ENCODE peak calls at places on chromosomes 4 and X, in four cellular contexts. K, D, G and A are unnamed samples.

GRCh38 chr4:2045518-2045951 is 13.6 kb upstream of the NAT8L start:
- DNase-seq in K (no peak), D (no peak), G (no peak), A (no peak)

GRCh38 chr4:119794681-119795080 is 166.1 kb upstream of the PDE5A start:
- DNase-seq in K (no peak), D (peak), G (no peak), A (no peak)

GRCh38 chrX:133258481-133258880 is 40.3 kb upstream of the TFDP3 start:
- DNase-seq in K (peak), D (no peak), G (no peak), A (no peak)

GRCh38 chr4:7634611-7635010 is 199.9 kb upstream of the PSAPL1 start:
- DNase-seq in K (no peak), D (no peak), G (no peak), A (no peak)

GRCh38 chr4:73438048-73438447 is 2.0 kb downstream of the AFP start:
- DNase-seq in K (no peak), D (no peak), G (no peak), A (no peak)

GRCh38 chrX:40107291-40108083 is 9.7 kb upstream of the BCOR start:
- DNase-seq in K (no peak), D (peak), G (no peak), A (no peak)

GRCh38 chrX:14832151-14832550 is 40.7 kb downstream of the FANCB start:
- DNase-seq in K (peak), D (no peak), G (peak), A (no peak)

GRCh38 chr4:1380368-1381151 is 25.7 kb downstream of the NKX1-1 start:
- DNase-seq in K (no peak), D (no peak), G (no peak), A (no peak)

GRCh38 chr4:22420291-22420690 is 95.6 kb downstream of the ADGRA3 start:
- DNase-seq in K (no peak), D (no peak), G (no peak), A (no peak)

GRCh38 chr4:80387390-80388283 is 52.1 kb downstream of the CFAP299 start:
- DNase-seq in K (no peak), D (no peak), G (no peak), A (no peak)

GRCh38 chr4:61772116-61772515 is 572.0 kb downstream of the ADGRL3 start:
- DNase-seq in K (no peak), D (no peak), G (no peak), A (no peak)

GRCh38 chrX:41265615-41266014 is 68.3 kb upstream of the DDX3X start:
- DNase-seq in K (peak), D (peak), G (peak), A (peak)

GRCh38 chr4:75672461-75673026 is 667 bp downstream of the G3BP2 start:
- DNase-seq in K (peak), D (peak), G (peak), A (peak)

GRCh38 chr4:674172-675035 is at the start of the genes ATP5ME and MYL5:
- DNase-seq in K (peak), D (peak), G (peak), A (peak)

GRCh38 chr4:151692821-151693504 is 67.8 kb downstream of the GATB start:
- DNase-seq in K (peak), D (no peak), G (no peak), A (no peak)

GRCh38 chrX:110852180-110852579 is 56.6 kb upstream of the CHRDL1 start:
- DNase-seq in K (peak), D (peak), G (peak), A (no peak)

GRCh38 chrX:78124304-78124703 is 15.1 kb downstream of the TAF9B start:
- DNase-seq in K (no peak), D (peak), G (peak), A (no peak)

GRCh38 chrX:103831342-103831802 is 685 bp downstream of the RAB9B start:
- DNase-seq in K (no peak), D (peak), G (peak), A (no peak)

GRCh38 chr4:150368667-150369066 is 213.3 kb upstream of the MAB21L2 start:
- DNase-seq in K (peak), D (no peak), G (no peak), A (no peak)

GRCh38 chrX:111039606-111040005 is 56.4 kb upstream of the PAK3 start:
- DNase-seq in K (no peak), D (no peak), G (no peak), A (no peak)

GRCh38 chrX:39837688-39838087 is 260.1 kb downstream of the BCOR start:
- DNase-seq in K (no peak), D (no peak), G (no peak), A (no peak)

GRCh38 chrX:72258174-72258573 is 18.9 kb downstream of the RPS4X start:
- DNase-seq in K (peak), D (peak), G (peak), A (no peak)

GRCh38 chrX:66731398-66731797 is 92.5 kb upstream of the EDA2R start:
- DNase-seq in K (peak), D (peak), G (peak), A (no peak)

GRCh38 chr4:111494471-111494870 is 650.8 kb upstream of the FAM241A start:
- DNase-seq in K (peak), D (no peak), G (peak), A (no peak)

GRCh38 chrX:96006281-96006680 is 678.4 kb upstream of the DIAPH2 start:
- DNase-seq in K (no peak), D (no peak), G (no peak), A (no peak)

GRCh38 chr4:90495211-90495610 is 368.0 kb downstream of the CCSER1 start:
- DNase-seq in K (no peak), D (no peak), G (no peak), A (no peak)

GRCh38 chr4:75723117-75723801 is 1.1 kb upstream of the USO1 start:
- DNase-seq in K (peak), D (no peak), G (peak), A (no peak)

GRCh38 chrX:107675823-107676555 is 47.7 kb downstream of the PRPS1 start:
- DNase-seq in K (peak), D (no peak), G (peak), A (no peak)

GRCh38 chr4:47483722-47484121 is 1.4 kb upstream of the ATP10D start:
- DNase-seq in K (no peak), D (no peak), G (peak), A (no peak)

GRCh38 chr4:176084769-176085168 is 19.1 kb downstream of the WDR17 start:
- DNase-seq in K (no peak), D (no peak), G (no peak), A (no peak)

GRCh38 chr4:155007660-155008176 is 200.7 kb upstream of the NPY2R start:
- DNase-seq in K (no peak), D (no peak), G (peak), A (no peak)

GRCh38 chr4:47490550-47490949 is 5.5 kb downstream of the ATP10D start:
- DNase-seq in K (no peak), D (peak), G (peak), A (no peak)

GRCh38 chr4:90127223-90127705 is at the start of gene CCSER1:
- DNase-seq in K (peak), D (peak), G (peak), A (peak)

GRCh38 chr4:113639311-113639710 is 122.2 kb downstream of the CAMK2D start:
- DNase-seq in K (no peak), D (no peak), G (no peak), A (no peak)

GRCh38 chr4:119212964-119213606 is 572 bp downstream of the USP53 start:
- DNase-seq in K (peak), D (peak), G (peak), A (peak)

GRCh38 chr4:127558088-127558487 is 74.7 kb upstream of the INTU start:
- DNase-seq in K (no peak), D (no peak), G (no peak), A (no peak)

GRCh38 chrX:37425370-37425769 is 76.2 kb downstream of the PRRG1 start:
- DNase-seq in K (peak), D (no peak), G (no peak), A (no peak)

GRCh38 chr4:11623726-11624037 is 195.0 kb upstream of the HS3ST1 start:
- DNase-seq in K (peak), D (peak), G (peak), A (no peak)
- TF ChIP-seq CTCF in K (peak), D (peak), G (peak), A (no peak)

GRCh38 chr4:19095491-19096046 is 1074.0 kb upstream of the LCORL start:
- DNase-seq in K (no peak), D (no peak), G (no peak), A (no peak)
- TF ChIP-seq CTCF in K (no peak), D (no peak), G (no peak), A (no peak)

GRCh38 chrX:137651647-137652046 is 85.7 kb downstream of the ZIC3 start:
- DNase-seq in K (no peak), D (no peak), G (no peak), A (no peak)
- TF ChIP-seq CTCF in K (no peak), D (no peak), G (no peak), A (no peak)

GRCh38 chr4:39834269-39834668 is 136.3 kb downstream of the UBE2K start:
- DNase-seq in K (no peak), D (no peak), G (no peak), A (no peak)

GRCh38 chr4:39841894-39842293 is 135.8 kb downstream of the PDS5A start:
- DNase-seq in K (no peak), D (no peak), G (no peak), A (no peak)

DNA sequence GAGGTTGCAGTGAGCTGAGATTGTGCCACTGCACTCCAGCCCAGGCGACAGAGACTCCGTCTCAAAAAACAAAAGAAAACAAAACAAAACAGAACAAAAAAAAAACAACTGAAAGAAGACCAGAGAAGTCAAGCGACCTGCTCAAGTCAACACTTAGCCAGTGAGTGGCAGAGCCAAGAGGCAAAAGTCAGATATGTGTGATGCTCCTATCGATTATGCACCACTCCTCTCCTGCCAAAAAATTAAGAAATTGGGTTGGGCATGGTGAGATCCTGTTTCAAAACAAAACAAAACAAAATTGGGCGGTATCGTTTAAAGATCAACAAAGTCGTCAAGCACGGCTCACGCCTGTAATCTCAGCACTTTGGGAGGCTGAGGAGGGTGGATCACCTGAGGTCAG is 137.7 kb downstream of the PDS5A start:
- DNase-seq in K (no peak), D (no peak), G (no peak), A (no peak)
- TF ChIP-seq CTCF in K (no peak), D (no peak), G (no peak), A (no peak)

GRCh38 chrX:50903387-50904027 is 7.0 kb upstream of the BMP15 start:
- DNase-seq in K (peak), D (peak), G (peak), A (no peak)
- TF ChIP-seq CTCF in K (peak), D (peak), G (peak), A (no peak)

DNA sequence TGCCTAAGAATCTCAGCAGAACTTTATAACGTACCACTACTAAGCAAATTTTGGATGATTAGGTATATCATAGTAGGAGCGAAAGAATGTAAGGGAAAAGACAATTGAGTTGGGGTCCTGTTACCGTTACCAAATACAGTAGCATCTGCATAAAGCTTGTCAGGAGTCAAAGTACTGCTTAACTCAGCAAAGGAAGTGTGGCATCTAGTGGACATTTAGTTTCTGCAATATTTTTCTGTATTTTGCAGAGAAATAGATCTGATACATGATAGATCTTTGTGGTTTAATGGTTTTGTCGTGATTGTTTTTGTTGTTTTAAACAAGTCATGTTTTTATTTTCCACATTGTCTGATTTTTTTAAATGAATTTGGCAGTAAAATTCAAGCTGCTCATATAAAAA is 81.0 kb upstream of the SMARCAD1 start:
- DNase-seq in K (no peak), D (peak), G (no peak), A (no peak)
- TF ChIP-seq CTCF in K (no peak), D (peak), G (peak), A (no peak)

DNA sequence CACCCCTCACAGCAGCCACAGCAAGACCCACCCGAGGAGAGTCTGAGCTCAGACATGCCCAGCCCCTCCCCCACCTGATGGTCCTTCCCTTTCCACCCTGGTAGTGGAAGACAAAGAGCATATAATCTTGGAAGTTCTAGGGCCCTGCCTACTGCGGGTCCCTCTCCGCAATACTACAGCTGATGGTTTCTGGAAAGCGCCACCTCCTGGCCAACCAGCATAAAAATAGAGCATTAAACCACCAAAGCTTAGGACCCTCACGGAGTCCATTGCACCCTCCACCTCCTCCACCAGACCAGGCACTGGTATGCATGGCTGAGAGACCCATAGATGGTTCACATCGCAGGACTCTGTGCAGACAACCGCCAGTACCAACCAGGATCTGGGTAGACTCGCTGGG is 78.2 kb downstream of the SH3BGRL start:
- DNase-seq in K (no peak), D (peak), G (no peak), A (no peak)
- TF ChIP-seq CTCF in K (peak), D (no peak), G (peak), A (no peak)

GRCh38 chrX:80246273-80246672 is 174.0 kb upstream of the TENT5D start:
- DNase-seq in K (no peak), D (peak), G (no peak), A (no peak)
- TF ChIP-seq CTCF in K (no peak), D (no peak), G (no peak), A (no peak)

GRCh38 chr4:38164346-38164745 is 204.1 kb downstream of the PTTG2 start:
- DNase-seq in K (no peak), D (no peak), G (no peak), A (no peak)

GRCh38 chr4:38163216-38164006 is 203.2 kb downstream of the PTTG2 start:
- DNase-seq in K (peak), D (peak), G (peak), A (no peak)

GRCh38 chr4:38166768-38167167 is 206.6 kb downstream of the PTTG2 start:
- DNase-seq in K (no peak), D (no peak), G (no peak), A (no peak)

GRCh38 chr4:38169524-38169923 is 209.3 kb downstream of the PTTG2 start:
- DNase-seq in K (peak), D (no peak), G (no peak), A (no peak)

DNA sequence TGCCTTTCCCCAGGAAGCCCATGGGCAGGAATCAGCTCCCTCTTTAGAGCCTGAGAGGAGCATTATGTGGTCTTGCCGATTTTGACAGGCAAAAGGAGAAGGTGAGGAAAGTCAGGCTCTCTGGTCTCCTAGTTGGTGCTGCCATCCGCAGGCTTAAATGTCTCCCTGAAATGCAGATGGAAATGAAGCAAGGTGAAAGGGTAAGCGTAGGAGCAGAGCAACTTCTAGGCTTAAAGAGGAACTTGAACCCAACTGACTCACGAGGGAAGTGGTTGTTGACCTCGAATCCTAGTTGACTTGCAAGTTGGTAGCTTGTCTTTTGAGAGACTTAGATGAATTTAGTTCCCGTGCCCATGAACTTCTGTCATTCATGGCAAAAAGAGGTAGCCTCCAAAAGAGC is 205.9 kb downstream of the PTTG2 start:
- DNase-seq in K (no peak), D (no peak), G (no peak), A (no peak)
- TF ChIP-seq CTCF in K (no peak), D (no peak), G (no peak), A (no peak)